ENCODE peak calls at places on chromosome 5, in five cellular contexts. R, S, X, E and W are unnamed samples.

GRCh38 chr5:1673042-1673674 is 126.5 kb downstream of the MRPL36 start:
- DNase-seq in S (no peak), R (peak; percentile 30), E (no peak), X (no peak), W (no peak)

GRCh38 chr5:55966284-55966683 is 28.5 kb downstream of the IL6ST start:
- DNase-seq in R (no peak), X (no peak), S (no peak), E (no peak), W (no peak)

GRCh38 chr5:170278611-170279500 is 18.7 kb downstream of the LCP2 start:
- DNase-seq in E (peak; percentile 50), S (no peak), X (no peak), R (no peak), W (peak; percentile 65)

GRCh38 chr5:180720501-180720900 is 19.4 kb downstream of the OR2Y1 start:
- DNase-seq in X (no peak), S (no peak), E (no peak), R (no peak), W (no peak)

GRCh38 chr5:112338681-112339337 is 80.3 kb downstream of the EPB41L4A start:
- DNase-seq in X (no peak), E (no peak), S (no peak), R (no peak), W (peak; percentile 27)

GRCh38 chr5:148107608-148108007 is 43.8 kb downstream of the SPINK5 start:
- DNase-seq in S (no peak), E (no peak), R (no peak), X (no peak), W (no peak)

GRCh38 chr5:6525910-6526309 is 77.3 kb downstream of the UBE2QL1 start:
- DNase-seq in E (no peak), X (peak; percentile 45), S (no peak), R (no peak), W (peak; percentile 36)

GRCh38 chr5:142015781-142016533 is 3.1 kb upstream of the GNPDA1 start:
- DNase-seq in E (peak; percentile 28), R (no peak), S (no peak), X (no peak), W (peak; percentile 18)

GRCh38 chr5:93151896-93152295 is 429.1 kb downstream of the NR2F1-AS1 start:
- DNase-seq in R (no peak), X (no peak), S (no peak), E (no peak), W (no peak)

GRCh38 chr5:14216902-14217301 is 73.8 kb downstream of the TRIO start:
- DNase-seq in S (no peak), X (no peak), R (no peak), E (no peak), W (no peak)

GRCh38 chr5:177472460-177473441 is 683 bp downstream of the DBN1 start:
- DNase-seq in E (no peak), R (no peak), X (no peak), S (no peak), W (no peak)

GRCh38 chr5:77076961-77077820 is 9.9 kb downstream of the ZBED3 start:
- DNase-seq in X (peak; percentile 81), R (peak; percentile 83), S (peak; percentile 30), E (no peak), W (peak; percentile 86)

GRCh38 chr5:154411338-154411737 is 34.5 kb upstream of the SAP30L start:
- DNase-seq in S (no peak), X (no peak), R (no peak), E (no peak), W (no peak)

GRCh38 chr5:59485629-59486439 is 407.7 kb downstream of the PDE4D start:
- DNase-seq in S (no peak), R (no peak), E (no peak), X (no peak), W (no peak)

GRCh38 chr5:54480296-54480695 is 24.8 kb downstream of the HSPB3 start:
- DNase-seq in R (no peak), S (no peak), E (no peak), X (no peak), W (no peak)

GRCh38 chr5:29983528-29984152 is 1209.8 kb upstream of the CDH6 start:
- DNase-seq in R (no peak), X (no peak), S (no peak), E (no peak), W (no peak)

GRCh38 chr5:160318409-160318808 is 6.0 kb upstream of the CCNJL start:
- DNase-seq in E (no peak), S (no peak), R (no peak), X (no peak), W (no peak)

GRCh38 chr5:134547579-134547978 is 22.1 kb downstream of the JADE2 start:
- DNase-seq in R (no peak), E (no peak), S (no peak), X (no peak), W (no peak)

GRCh38 chr5:149069711-149070110 is 6.8 kb upstream of the SH3TC2 start:
- DNase-seq in S (no peak), X (no peak), R (no peak), E (no peak), W (no peak)

GRCh38 chr5:3604501-3604900 is 8.9 kb downstream of the IRX1 start:
- DNase-seq in S (no peak), X (no peak), R (no peak), E (no peak), W (no peak)

GRCh38 chr5:97778451-97778850 is 595.4 kb upstream of the RIOK2 start:
- DNase-seq in R (no peak), E (no peak), S (no peak), X (no peak), W (no peak)

GRCh38 chr5:83895860-83896259 is 175.2 kb upstream of the HAPLN1 start:
- DNase-seq in R (no peak), X (no peak), S (no peak), E (no peak), W (no peak)

GRCh38 chr5:86977185-86977584 is 290.5 kb upstream of the RASA1 start:
- DNase-seq in X (no peak), R (no peak), E (no peak), S (no peak), W (no peak)

GRCh38 chr5:135233477-135233876 is 165.6 kb downstream of the MACROH2A1 start:
- DNase-seq in R (no peak), X (no peak), S (no peak), E (no peak), W (no peak)

GRCh38 chr5:80760178-80760577 is 105.4 kb upstream of the DHFR start:
- DNase-seq in X (no peak), E (no peak), S (no peak), R (no peak), W (no peak)

GRCh38 chr5:97165726-97166125 is 17.3 kb downstream of the RIOK2 start:
- DNase-seq in S (no peak), E (no peak), R (no peak), X (no peak), W (no peak)

GRCh38 chr5:1280177-1281037 is 14.5 kb downstream of the TERT start:
- DNase-seq in E (no peak), S (no peak), X (no peak), R (peak; percentile 50), W (no peak)

GRCh38 chr5:109318455-109319108 is 91.2 kb downstream of the PJA2 start:
- DNase-seq in X (no peak), E (peak; percentile 9), S (no peak), R (no peak), W (no peak)

GRCh38 chr5:115455241-115455640 is 89.3 kb downstream of the FEM1C start:
- DNase-seq in S (no peak), E (no peak), X (no peak), R (no peak), W (no peak)

GRCh38 chr5:61901997-61902396 is 404.0 kb upstream of the KIF2A start:
- DNase-seq in X (no peak), R (no peak), E (no peak), S (no peak), W (no peak)

GRCh38 chr5:179485845-179486575 is 64.3 kb upstream of the RUFY1 start:
- DNase-seq in S (no peak), X (no peak), E (no peak), R (no peak), W (no peak)

GRCh38 chr5:138000102-138000723 is 32.7 kb downstream of the FAM13B start:
- DNase-seq in S (no peak), X (no peak), E (no peak), R (no peak), W (peak; percentile 5)

GRCh38 chr5:150162142-150162513 is 4.5 kb upstream of the CDX1 start:
- DNase-seq in S (no peak), X (no peak), E (no peak), R (no peak), W (no peak)

GRCh38 chr5:1118231-1118698 is 6.4 kb upstream of the SLC12A7 start:
- DNase-seq in E (no peak), X (no peak), R (no peak), S (no peak), W (no peak)

GRCh38 chr5:32217886-32218396 is 43.8 kb upstream of the GOLPH3 start:
- DNase-seq in E (no peak), R (no peak), X (no peak), S (no peak), W (peak; percentile 37)

GRCh38 chr5:131999471-131999931 is 12.0 kb downstream of the ACSL6 start:
- DNase-seq in X (no peak), S (no peak), R (peak; percentile 41), E (no peak), W (peak; percentile 28)

GRCh38 chr5:145925353-145925752 is 11.0 kb upstream of the SH3RF2 start:
- DNase-seq in S (no peak), E (no peak), R (no peak), X (no peak), W (no peak)

GRCh38 chr5:51829226-51829625 is 446.0 kb downstream of the ISL1 start:
- DNase-seq in R (no peak), E (no peak), X (no peak), S (no peak), W (no peak)

GRCh38 chr5:105283134-105283533 is 1720.5 kb upstream of the NUDT12 start:
- DNase-seq in E (no peak), X (no peak), R (no peak), S (no peak), W (no peak)

GRCh38 chr5:143019614-143020515 is 249.7 kb downstream of the ARHGAP26 start:
- DNase-seq in R (no peak), X (no peak), S (no peak), E (no peak), W (no peak)